ENCODE peak calls at places on chromosomes 7 and 10, in eight cellular contexts. X is brain microvascular endothelial cell; G is coronary artery; J is H9; O is psoas muscle; E is GM23248; C is CD8-positive, alpha-beta T cell; Q is naive thymus-derived CD4-positive, alpha-beta T cell. Z is an unnamed sample.

GRCh38 chr10:92851003-92851402 is 2.7 kb downstream of the EXOC6 start:
- DNase-seq in G (no peak), E (no peak), Q (no peak), J (no peak), X (no peak), O (no peak), C (no peak), Z (no peak)

GRCh38 chr10:70478191-70479160 is at the start of gene PALD1:
- DNase-seq in G (peak), J (peak), Q (no peak), E (peak), C (no peak), O (peak), X (no peak), Z (no peak)

GRCh38 chr7:3436746-3437145 is 135.7 kb downstream of the SDK1 start:
- DNase-seq in Q (no peak), J (no peak), G (no peak), C (no peak), E (no peak), X (peak), O (no peak), Z (no peak)

GRCh38 chr10:12679636-12680035 is 321.9 kb downstream of the CCDC3 start:
- DNase-seq in Q (no peak), C (no peak), X (no peak), O (no peak), E (no peak), G (no peak), J (no peak), Z (no peak)

GRCh38 chr7:21426286-21426957 is 1.5 kb upstream of the SP4 start:
- DNase-seq in X (no peak), G (no peak), C (no peak), E (peak), Q (no peak), J (peak), O (no peak), Z (no peak)

GRCh38 chr7:1697499-1698125 is 27.5 kb downstream of the ELFN1 start:
- DNase-seq in O (no peak), G (peak), J (peak), C (no peak), Q (no peak), X (no peak), E (no peak), Z (no peak)

GRCh38 chr7:40551685-40552576 is 417.1 kb downstream of the SUGCT start:
- DNase-seq in J (no peak), E (peak), C (no peak), X (peak), O (no peak), Q (no peak), G (no peak), Z (peak)

GRCh38 chr10:133070402-133070801 is 17.3 kb upstream of the ADGRA1 start:
- DNase-seq in G (no peak), J (no peak), X (no peak), E (no peak), O (no peak), C (no peak), Q (no peak), Z (no peak)

GRCh38 chr7:134828361-134828760 is 48.9 kb downstream of the CALD1 start:
- DNase-seq in X (no peak), Q (no peak), C (no peak), O (no peak), G (no peak), J (no peak), E (peak), Z (no peak)

GRCh38 chr7:85183296-85183695 is 3.6 kb downstream of the SEMA3D start:
- DNase-seq in Q (no peak), G (no peak), E (no peak), X (no peak), C (no peak), J (no peak), O (no peak), Z (no peak)

GRCh38 chr7:85185355-85186082 is 1.3 kb downstream of the SEMA3D start:
- DNase-seq in X (peak), E (peak), O (peak), G (peak), Q (no peak), J (peak), C (no peak), Z (no peak)

GRCh38 chr7:85184599-85185354 is 2.1 kb downstream of the SEMA3D start:
- DNase-seq in G (no peak), X (peak), E (peak), C (no peak), J (peak), Q (no peak), O (peak), Z (no peak)

GRCh38 chr7:85186083-85186520 is 754 bp downstream of the SEMA3D start:
- DNase-seq in O (peak), J (peak), E (peak), G (peak), X (peak), Q (no peak), C (no peak), Z (no peak)

DNA sequence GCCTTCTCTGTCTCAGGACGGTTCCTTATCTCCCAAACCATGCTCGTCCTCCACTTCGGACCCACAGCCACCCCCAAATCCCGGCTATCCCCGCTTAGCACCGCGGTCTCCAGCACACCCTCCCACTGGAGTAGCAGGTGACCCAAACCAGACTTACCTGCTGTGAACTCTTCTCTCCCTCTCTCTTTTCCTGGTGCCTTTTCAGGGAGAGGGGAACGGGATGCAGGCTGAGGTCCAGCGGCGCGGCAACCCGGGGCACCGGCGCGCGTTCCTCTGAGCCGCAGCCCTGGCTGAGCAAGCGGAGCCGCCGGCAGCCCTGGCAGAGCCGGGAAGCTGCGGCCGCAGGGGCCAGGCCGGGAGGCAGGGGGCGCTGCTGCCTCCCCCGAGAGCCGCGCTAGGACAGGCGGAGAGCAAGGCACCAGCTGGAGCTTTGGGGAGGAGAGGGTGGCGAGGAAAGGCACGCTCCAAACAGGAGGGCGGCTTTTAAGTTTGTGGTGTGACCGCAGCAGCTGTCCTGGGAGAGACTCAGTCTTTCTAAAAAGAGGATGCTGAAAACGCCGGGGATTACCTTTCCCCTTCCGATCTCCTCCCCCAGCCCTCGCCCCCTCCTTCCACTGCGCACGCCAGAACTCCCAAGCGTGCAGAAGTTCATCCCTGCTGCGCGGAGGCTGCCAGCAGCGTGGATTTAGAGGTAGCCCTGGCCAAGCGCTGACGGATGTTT is at the start of gene SEMA3D:
- DNase-seq in X (peak), O (peak), E (peak), G (peak), Q (no peak), C (no peak), J (peak), Z (no peak)
- H3K27ac ChIP-seq in X (no peak), O (no peak), E (peak), G (peak), Q (no peak), C (no peak), J (no peak), Z (no peak)

GRCh38 chr7:151637781-151638261 is 118.1 kb upstream of the RHEB start:
- DNase-seq in C (no peak), G (peak), X (peak), E (no peak), J (no peak), O (no peak), Q (no peak), Z (no peak)
- H3K27ac ChIP-seq in C (no peak), G (peak), X (no peak), E (no peak), J (no peak), O (no peak), Q (no peak), Z (no peak)

DNA sequence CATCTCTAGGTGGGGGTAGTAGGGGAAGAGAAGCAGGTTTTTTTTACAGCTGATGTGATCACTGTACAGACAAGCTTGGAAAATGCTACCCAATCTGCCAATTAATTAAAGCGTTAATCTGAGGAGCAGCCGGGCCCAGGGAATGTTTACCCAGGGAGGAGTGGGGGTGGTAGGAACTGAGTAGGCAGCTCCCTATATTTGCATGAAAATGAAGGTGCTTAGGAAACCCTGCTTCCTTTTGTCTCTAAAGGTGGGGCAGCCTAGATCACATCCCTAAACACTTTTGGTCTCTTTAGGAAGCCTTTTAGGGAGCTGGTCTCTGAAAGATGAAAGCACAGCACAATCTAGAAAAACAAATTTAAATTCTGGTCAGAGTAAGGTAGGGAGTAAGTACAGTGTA is 53.0 kb upstream of the NFKB2 start:
- DNase-seq in E (no peak), J (peak), X (no peak), C (no peak), Q (no peak), G (no peak), O (no peak), Z (no peak)
- H3K27ac ChIP-seq in E (peak), J (no peak), X (peak), C (no peak), Q (no peak), G (no peak), O (no peak), Z (peak)

GRCh38 chr7:155665079-155665956 is 20.9 kb downstream of the RBM33 start:
- DNase-seq in G (no peak), Q (no peak), X (no peak), C (no peak), E (no peak), J (no peak), O (no peak), Z (no peak)
- H3K27ac ChIP-seq in G (no peak), Q (no peak), X (peak), C (no peak), E (peak), J (no peak), O (no peak), Z (peak)

DNA sequence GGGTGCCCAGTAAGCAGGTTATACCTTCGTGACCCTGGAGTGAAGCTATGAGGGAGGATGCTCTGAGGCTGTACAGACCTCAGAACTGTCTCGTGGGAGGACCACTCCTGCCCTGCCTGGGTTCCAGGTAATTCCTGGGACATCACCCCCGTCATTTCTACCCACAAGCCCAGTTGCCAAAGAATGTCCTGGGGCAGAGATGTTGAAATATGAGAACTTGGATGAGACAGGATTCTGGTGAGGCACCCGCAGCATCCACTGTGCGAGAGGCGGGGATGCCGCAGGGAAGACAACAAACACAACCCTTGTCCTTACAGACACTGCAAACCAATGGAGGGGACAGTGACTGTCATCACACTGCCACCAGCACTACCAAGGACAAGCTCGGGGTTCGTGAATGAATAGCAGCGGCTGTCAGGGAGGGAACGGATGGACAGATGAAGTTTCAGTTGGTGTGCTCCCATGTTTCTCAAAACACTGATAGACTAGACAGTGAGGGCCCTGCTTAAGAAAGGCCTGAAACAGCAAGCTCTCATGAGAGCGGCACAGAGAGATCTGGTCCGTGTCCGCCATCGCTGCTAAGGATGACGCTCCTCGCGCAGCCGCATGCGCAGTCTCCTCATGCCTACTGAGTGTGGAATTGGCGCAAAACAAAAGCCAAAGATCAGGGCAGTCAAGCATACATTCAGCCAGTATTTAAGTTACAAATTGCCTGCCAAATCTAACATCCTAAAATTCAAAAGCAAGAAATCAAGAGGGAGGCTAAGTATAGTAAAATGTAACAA is 82.0 kb upstream of the RHEB start:
- DNase-seq in C (no peak), J (no peak), G (no peak), Q (no peak), E (no peak), O (no peak), X (peak), Z (no peak)
- H3K27ac ChIP-seq in C (no peak), J (no peak), G (no peak), Q (no peak), E (no peak), O (no peak), X (peak), Z (no peak)

DNA sequence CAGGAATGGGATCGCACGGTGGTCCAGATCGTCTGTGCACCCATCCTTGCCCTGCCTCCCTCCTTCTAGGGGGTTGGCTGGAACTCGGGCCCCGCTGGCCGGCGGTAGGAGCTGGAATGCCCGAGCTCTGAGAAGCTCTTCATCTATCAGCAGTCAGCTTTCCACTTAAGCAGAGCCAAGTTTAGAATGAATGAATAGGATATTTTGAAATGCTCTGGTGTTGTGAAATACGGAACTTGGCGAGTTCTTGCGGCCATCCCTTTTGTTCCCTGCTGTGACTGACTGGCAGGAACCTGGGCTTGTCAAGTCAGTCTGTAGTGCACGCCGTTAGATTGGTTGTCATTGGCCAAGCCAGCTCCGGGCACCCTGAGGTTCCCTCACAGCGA is 33.3 kb downstream of the FOXK1 start:
- DNase-seq in X (peak), E (peak), Q (no peak), J (no peak), O (peak), C (no peak), G (no peak), Z (peak)
- H3K27ac ChIP-seq in X (peak), E (peak), Q (no peak), J (no peak), O (peak), C (no peak), G (peak), Z (peak)

Z was measured in epithelial cell of prostate.